ENCODE peak calls at places on chromosomes 4 and X, in six cellular contexts. One of them, this sample, is unnamed. For H3K4me1, the result is how much of the 10 kb centered on the place peaks cover.

GRCh38 chrX:67480789-67481188 is 63.0 kb upstream of the AR start:
- DNase-seq in psoas muscle: no peak
- DNase-seq in upper lobe of left lung: no peak
- DNase-seq in K562: no peak
- DNase-seq in GM23248: no peak
- DNase-seq in left lung: no peak
- DNase-seq in this sample: no peak

GRCh38 chr4:183429489-183429888 is 14.9 kb upstream of the CDKN2AIP start:
- DNase-seq in left lung: no peak
- DNase-seq in psoas muscle: no peak
- DNase-seq in upper lobe of left lung: no peak
- DNase-seq in GM23248: no peak
- DNase-seq in K562: no peak
- DNase-seq in this sample: no peak

GRCh38 chrX:153924149-153924861 is 1.8 kb downstream of the ARHGAP4 start:
- DNase-seq in GM23248: peak
- DNase-seq in left lung: no peak
- DNase-seq in K562: peak
- DNase-seq in upper lobe of left lung: no peak
- DNase-seq in psoas muscle: no peak
- DNase-seq in this sample: no peak

GRCh38 chrX:81120270-81120935 is 81.3 kb downstream of the HMGN5 start:
- DNase-seq in upper lobe of left lung: no peak
- DNase-seq in K562: no peak
- DNase-seq in psoas muscle: no peak
- DNase-seq in left lung: no peak
- DNase-seq in GM23248: no peak
- DNase-seq in this sample: no peak

GRCh38 chr4:77653162-77653758 is 47.6 kb downstream of the CXCL13 start:
- DNase-seq in psoas muscle: no peak
- DNase-seq in left lung: no peak
- DNase-seq in GM23248: no peak
- DNase-seq in upper lobe of left lung: no peak
- DNase-seq in K562: no peak
- DNase-seq in this sample: no peak

GRCh38 chr4:27759621-27760020 is 899.0 kb downstream of the STIM2 start:
- DNase-seq in upper lobe of left lung: no peak
- DNase-seq in GM23248: no peak
- DNase-seq in left lung: no peak
- DNase-seq in psoas muscle: no peak
- DNase-seq in K562: no peak
- DNase-seq in this sample: no peak

GRCh38 chr4:174607792-174608191 is 85.5 kb upstream of the HPGD start:
- DNase-seq in left lung: no peak
- DNase-seq in GM23248: no peak
- DNase-seq in upper lobe of left lung: no peak
- DNase-seq in K562: no peak
- DNase-seq in psoas muscle: no peak
- DNase-seq in this sample: no peak

GRCh38 chr4:164514765-164515164 is 239.2 kb upstream of the SMIM31 start:
- DNase-seq in left lung: no peak
- DNase-seq in upper lobe of left lung: no peak
- DNase-seq in psoas muscle: no peak
- DNase-seq in K562: no peak
- DNase-seq in GM23248: no peak
- DNase-seq in this sample: no peak

GRCh38 chrX:134443020-134443419 is 16.9 kb upstream of the HPRT1 start:
- DNase-seq in upper lobe of left lung: no peak
- DNase-seq in left lung: no peak
- DNase-seq in psoas muscle: no peak
- DNase-seq in GM23248: no peak
- DNase-seq in K562: no peak
- DNase-seq in this sample: no peak

GRCh38 chr4:169492436-169493163 is 119.8 kb downstream of the NEK1 start:
- DNase-seq in upper lobe of left lung: no peak
- DNase-seq in GM23248: peak
- DNase-seq in psoas muscle: no peak
- DNase-seq in left lung: no peak
- DNase-seq in K562: peak
- DNase-seq in this sample: peak

GRCh38 chr4:65046496-65047101 is 623.7 kb downstream of the EPHA5 start:
- DNase-seq in GM23248: no peak
- DNase-seq in upper lobe of left lung: no peak
- DNase-seq in psoas muscle: no peak
- DNase-seq in left lung: no peak
- DNase-seq in K562: no peak
- DNase-seq in this sample: peak

GRCh38 chrX:69088171-69088938 is 76.9 kb downstream of the PJA1 start:
- DNase-seq in GM23248: peak
- DNase-seq in left lung: no peak
- DNase-seq in upper lobe of left lung: no peak
- DNase-seq in K562: no peak
- DNase-seq in psoas muscle: no peak
- DNase-seq in this sample: no peak

GRCh38 chr4:6201580-6202091 is 1.3 kb upstream of the JAKMIP1 start:
- DNase-seq in psoas muscle: no peak
- DNase-seq in K562: peak
- DNase-seq in left lung: no peak
- DNase-seq in upper lobe of left lung: no peak
- DNase-seq in GM23248: no peak
- DNase-seq in this sample: no peak

GRCh38 chr4:26762650-26763049 is 98.0 kb upstream of the STIM2 start:
- DNase-seq in K562: no peak
- DNase-seq in psoas muscle: no peak
- DNase-seq in GM23248: no peak
- DNase-seq in upper lobe of left lung: no peak
- DNase-seq in left lung: no peak
- DNase-seq in this sample: no peak

GRCh38 chr4:167031534-167032156 is 202.6 kb downstream of the SPOCK3 start:
- DNase-seq in GM23248: no peak
- DNase-seq in upper lobe of left lung: no peak
- DNase-seq in left lung: no peak
- DNase-seq in K562: no peak
- DNase-seq in psoas muscle: no peak
- DNase-seq in this sample: peak

GRCh38 chrX:68894142-68894512 is 65.3 kb downstream of the EFNB1 start:
- DNase-seq in left lung: no peak
- DNase-seq in K562: no peak
- DNase-seq in psoas muscle: peak
- DNase-seq in upper lobe of left lung: peak
- DNase-seq in GM23248: peak
- DNase-seq in this sample: no peak

GRCh38 chrX:77087529-77088169 is 359.5 kb upstream of the FGF16 start:
- DNase-seq in left lung: no peak
- DNase-seq in upper lobe of left lung: no peak
- DNase-seq in K562: no peak
- DNase-seq in psoas muscle: peak
- DNase-seq in GM23248: peak
- DNase-seq in this sample: peak

GRCh38 chrX:76248901-76249300 is 76.0 kb downstream of the PBDC1 start:
- DNase-seq in psoas muscle: no peak
- DNase-seq in left lung: no peak
- DNase-seq in K562: no peak
- DNase-seq in GM23248: peak
- DNase-seq in upper lobe of left lung: no peak
- DNase-seq in this sample: no peak

GRCh38 chr4:183342541-183343533 is 20.6 kb upstream of the CLDN24 start:
- DNase-seq in upper lobe of left lung: peak
- DNase-seq in GM23248: peak
- DNase-seq in left lung: no peak
- DNase-seq in psoas muscle: no peak
- DNase-seq in K562: no peak
- DNase-seq in this sample: no peak

GRCh38 chr4:47031713-47032404 is 492 bp downstream of the GABRB1 start:
- DNase-seq in upper lobe of left lung: no peak
- DNase-seq in psoas muscle: no peak
- DNase-seq in GM23248: no peak
- DNase-seq in K562: no peak
- DNase-seq in left lung: no peak
- DNase-seq in this sample: no peak

GRCh38 chrX:17414057-17414658 is 39.2 kb downstream of the NHS start:
- DNase-seq in upper lobe of left lung: no peak
- DNase-seq in psoas muscle: no peak
- DNase-seq in left lung: no peak
- DNase-seq in K562: no peak
- DNase-seq in GM23248: peak
- DNase-seq in this sample: no peak

GRCh38 chrX:17409566-17410290 is 34.7 kb downstream of the NHS start:
- DNase-seq in upper lobe of left lung: no peak
- DNase-seq in psoas muscle: no peak
- DNase-seq in K562: no peak
- DNase-seq in left lung: no peak
- DNase-seq in GM23248: no peak
- DNase-seq in this sample: no peak

GRCh38 chrX:17413228-17413627 is 38.2 kb downstream of the NHS start:
- DNase-seq in GM23248: peak
- DNase-seq in K562: no peak
- DNase-seq in psoas muscle: no peak
- DNase-seq in upper lobe of left lung: no peak
- DNase-seq in left lung: no peak
- DNase-seq in this sample: peak

GRCh38 chrX:17412692-17413091 is 37.7 kb downstream of the NHS start:
- DNase-seq in upper lobe of left lung: no peak
- DNase-seq in GM23248: peak
- DNase-seq in K562: no peak
- DNase-seq in left lung: no peak
- DNase-seq in psoas muscle: no peak
- DNase-seq in this sample: peak

GRCh38 chrX:17411189-17411588 is 36.2 kb downstream of the NHS start:
- DNase-seq in upper lobe of left lung: no peak
- DNase-seq in K562: no peak
- DNase-seq in psoas muscle: no peak
- DNase-seq in left lung: no peak
- DNase-seq in GM23248: no peak
- DNase-seq in this sample: no peak
- H3K4me1 ChIP-seq in upper lobe of left lung: under half
- H3K4me1 ChIP-seq in K562: under half
- H3K4me1 ChIP-seq in psoas muscle: under half
- H3K4me1 ChIP-seq in left lung: under half
- H3K4me1 ChIP-seq in GM23248: under half
- H3K4me1 ChIP-seq in this sample: under half

DNA sequence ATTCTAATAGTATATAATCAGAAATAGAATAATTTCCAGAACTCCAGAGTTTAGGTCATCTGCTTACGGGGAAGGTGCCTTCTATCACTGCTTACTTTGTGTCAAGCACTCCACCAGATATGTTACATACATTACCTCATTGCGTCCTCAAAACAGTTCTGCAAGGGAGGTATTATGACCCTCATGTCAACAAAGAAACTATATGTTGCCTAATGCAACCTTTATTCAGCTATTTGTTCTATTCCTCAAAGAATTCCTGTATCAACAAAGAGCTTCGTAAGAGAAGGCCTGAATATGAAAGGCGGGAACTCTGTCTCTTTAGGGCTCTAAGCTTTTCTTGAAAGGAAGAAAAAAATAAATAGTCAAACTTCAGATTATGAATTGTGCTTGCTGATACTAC is 114.7 kb downstream of the PDLIM5 start:
- DNase-seq in GM23248: no peak
- DNase-seq in psoas muscle: no peak
- DNase-seq in upper lobe of left lung: no peak
- DNase-seq in K562: no peak
- DNase-seq in left lung: no peak
- DNase-seq in this sample: no peak
- H3K4me1 ChIP-seq in GM23248: under half
- H3K4me1 ChIP-seq in psoas muscle: half or more
- H3K4me1 ChIP-seq in upper lobe of left lung: under half
- H3K4me1 ChIP-seq in K562: under half
- H3K4me1 ChIP-seq in left lung: under half
- H3K4me1 ChIP-seq in this sample: under half

DNA sequence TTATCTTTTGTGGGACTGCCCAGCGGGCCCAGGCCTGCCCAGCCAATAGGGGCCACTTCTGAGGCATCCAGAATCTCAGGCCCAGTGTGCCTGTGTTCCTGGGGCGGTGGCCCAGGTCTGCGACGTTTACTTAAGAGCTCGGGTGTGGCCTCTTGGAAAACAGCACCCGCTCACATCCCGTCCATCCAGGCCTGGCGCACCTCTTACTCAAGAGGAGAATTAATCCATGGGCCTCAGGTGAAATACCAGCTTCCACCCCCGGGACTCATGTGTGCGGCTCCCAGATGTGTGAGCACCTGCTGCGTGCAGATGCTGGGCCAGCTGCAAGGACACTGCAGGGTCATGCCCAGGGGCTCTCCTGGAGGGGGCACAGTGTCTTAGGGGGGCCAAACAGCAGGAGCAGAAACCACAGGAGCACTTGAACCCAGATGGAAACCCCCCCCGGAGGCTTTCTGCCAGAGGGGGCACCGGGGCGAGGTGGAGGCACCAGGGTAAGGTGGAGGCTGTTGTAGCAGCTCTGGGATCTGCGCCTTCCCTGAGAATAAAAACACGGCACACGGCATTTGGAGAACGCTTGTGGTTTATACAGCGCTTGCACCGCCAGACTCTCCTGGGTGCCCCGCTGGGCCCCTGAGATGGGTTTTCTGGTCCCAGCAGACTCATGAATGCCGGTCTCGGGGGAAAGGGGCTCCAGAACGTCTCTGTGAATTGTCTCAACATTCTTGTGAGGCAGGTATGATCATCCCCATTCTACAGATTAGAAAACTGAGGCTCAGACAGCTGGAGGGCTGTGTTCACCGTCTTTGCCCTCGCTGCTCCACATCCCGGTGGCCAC is 2.8 kb downstream of the PSAPL1 start:
- DNase-seq in left lung: peak
- DNase-seq in upper lobe of left lung: no peak
- DNase-seq in K562: no peak
- DNase-seq in psoas muscle: no peak
- DNase-seq in GM23248: no peak
- DNase-seq in this sample: no peak
- H3K4me1 ChIP-seq in left lung: under half
- H3K4me1 ChIP-seq in upper lobe of left lung: under half
- H3K4me1 ChIP-seq in K562: under half
- H3K4me1 ChIP-seq in psoas muscle: under half
- H3K4me1 ChIP-seq in GM23248: under half
- H3K4me1 ChIP-seq in this sample: under half

DNA sequence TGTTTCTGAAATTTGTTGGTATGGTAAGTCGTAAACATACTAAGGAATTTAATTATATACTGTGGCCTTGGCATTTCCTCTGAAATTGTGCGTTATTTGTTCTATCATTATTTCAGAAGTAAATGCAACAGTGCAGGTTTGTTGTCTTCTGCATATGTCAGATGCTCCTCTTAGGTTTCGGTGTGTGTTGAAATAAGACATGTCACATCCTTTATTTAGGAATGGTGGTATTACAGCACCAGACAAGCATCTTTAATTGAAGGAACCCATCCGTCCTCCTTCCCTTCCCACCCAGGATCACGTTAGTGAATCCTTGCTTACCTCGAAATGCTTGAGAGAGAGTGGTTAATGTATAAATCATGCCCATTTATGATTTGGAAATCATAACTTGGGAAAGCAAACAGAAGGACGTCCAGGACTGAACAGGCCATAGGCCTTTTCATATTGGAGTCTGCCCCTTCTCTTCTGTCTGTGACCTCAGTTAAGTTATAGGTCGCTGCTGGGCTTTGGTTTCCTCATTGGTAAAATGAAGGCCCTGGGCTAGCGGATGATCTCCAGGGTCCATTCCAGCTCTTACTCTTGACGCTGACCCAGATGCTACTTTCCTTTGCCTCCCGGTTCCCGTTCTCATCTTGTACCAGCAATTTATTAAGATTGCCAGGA is 134.1 kb downstream of the KLHL8 start:
- DNase-seq in K562: no peak
- DNase-seq in psoas muscle: no peak
- DNase-seq in GM23248: no peak
- DNase-seq in upper lobe of left lung: no peak
- DNase-seq in left lung: no peak
- DNase-seq in this sample: no peak
- H3K4me1 ChIP-seq in K562: under half
- H3K4me1 ChIP-seq in psoas muscle: half or more
- H3K4me1 ChIP-seq in GM23248: under half
- H3K4me1 ChIP-seq in upper lobe of left lung: under half
- H3K4me1 ChIP-seq in left lung: under half
- H3K4me1 ChIP-seq in this sample: under half